ENCODE peak calls at places on chromosomes 16 and 17, in five cellular contexts. One of them, this sample, is unnamed. For H3K4me1, the result is how much of the 10 kb centered on the place peaks cover.

GRCh38 chr16:49351119-49351518 is 22.5 kb upstream of the C16orf78 start:
- DNase-seq in ovary: no peak
- DNase-seq in thoracic aorta: no peak
- DNase-seq in body of pancreas: no peak
- DNase-seq in K562: no peak
- DNase-seq in this sample: no peak

GRCh38 chr16:80931985-80932720 is 74.5 kb downstream of the CMC2 start:
- DNase-seq in K562: peak
- DNase-seq in ovary: peak
- DNase-seq in body of pancreas: peak
- DNase-seq in thoracic aorta: no peak
- DNase-seq in this sample: peak

GRCh38 chr16:87956169-87956770 is 5.0 kb downstream of the BANP start:
- DNase-seq in ovary: no peak
- DNase-seq in body of pancreas: no peak
- DNase-seq in K562: peak
- DNase-seq in thoracic aorta: no peak
- DNase-seq in this sample: no peak

GRCh38 chr17:83186226-83186625 is 106.8 kb downstream of the METRNL start:
- DNase-seq in body of pancreas: peak
- DNase-seq in K562: peak
- DNase-seq in thoracic aorta: no peak
- DNase-seq in ovary: peak
- DNase-seq in this sample: peak

GRCh38 chr17:21299981-21300600 is 15.6 kb downstream of the MAP2K3 start:
- DNase-seq in body of pancreas: no peak
- DNase-seq in ovary: no peak
- DNase-seq in thoracic aorta: no peak
- DNase-seq in K562: no peak
- DNase-seq in this sample: no peak

GRCh38 chr16:63230383-63230782 is 1194.1 kb upstream of the CDH8 start:
- DNase-seq in thoracic aorta: no peak
- DNase-seq in K562: no peak
- DNase-seq in body of pancreas: no peak
- DNase-seq in ovary: no peak
- DNase-seq in this sample: no peak

GRCh38 chr17:10243905-10244844 is 45.8 kb upstream of the GAS7 start:
- DNase-seq in K562: no peak
- DNase-seq in body of pancreas: no peak
- DNase-seq in ovary: no peak
- DNase-seq in thoracic aorta: no peak
- DNase-seq in this sample: no peak

GRCh38 chr16:66926171-66926570 is 836 bp upstream of the RRAD start:
- DNase-seq in ovary: no peak
- DNase-seq in body of pancreas: no peak
- DNase-seq in thoracic aorta: no peak
- DNase-seq in K562: no peak
- DNase-seq in this sample: peak

GRCh38 chr16:88448461-88449266 is 4.4 kb upstream of the ZFPM1 start:
- DNase-seq in K562: no peak
- DNase-seq in body of pancreas: no peak
- DNase-seq in ovary: no peak
- DNase-seq in thoracic aorta: no peak
- DNase-seq in this sample: no peak

GRCh38 chr17:77749316-77749715 is 209.2 kb upstream of the TNRC6C start:
- DNase-seq in ovary: no peak
- DNase-seq in thoracic aorta: no peak
- DNase-seq in K562: no peak
- DNase-seq in body of pancreas: no peak
- DNase-seq in this sample: no peak

GRCh38 chr16:71627631-71628236 is 1.8 kb downstream of the MARVELD3 start:
- DNase-seq in thoracic aorta: no peak
- DNase-seq in ovary: no peak
- DNase-seq in K562: peak
- DNase-seq in body of pancreas: peak
- DNase-seq in this sample: no peak

GRCh38 chr17:63447688-63448005 is 1.5 kb upstream of the CYB561 start:
- DNase-seq in K562: peak
- DNase-seq in body of pancreas: no peak
- DNase-seq in thoracic aorta: no peak
- DNase-seq in ovary: no peak
- DNase-seq in this sample: no peak

GRCh38 chr16:83350466-83350865 is 457.3 kb upstream of the HSBP1 start:
- DNase-seq in body of pancreas: no peak
- DNase-seq in ovary: no peak
- DNase-seq in K562: no peak
- DNase-seq in thoracic aorta: no peak
- DNase-seq in this sample: peak

GRCh38 chr16:23354246-23354645 is 52.1 kb downstream of the SCNN1B start:
- DNase-seq in thoracic aorta: no peak
- DNase-seq in ovary: no peak
- DNase-seq in body of pancreas: peak
- DNase-seq in K562: no peak
- DNase-seq in this sample: no peak

GRCh38 chr17:18070861-18071340 is 16.8 kb upstream of the DRG2 start:
- DNase-seq in thoracic aorta: no peak
- DNase-seq in K562: peak
- DNase-seq in body of pancreas: peak
- DNase-seq in ovary: no peak
- DNase-seq in this sample: no peak

GRCh38 chr17:80175411-80175810 is 5.6 kb downstream of the CARD14 start:
- DNase-seq in ovary: no peak
- DNase-seq in body of pancreas: no peak
- DNase-seq in K562: no peak
- DNase-seq in thoracic aorta: no peak
- DNase-seq in this sample: no peak

GRCh38 chr16:539901-540530 is 12.5 kb downstream of the CAPN15 start:
- DNase-seq in K562: no peak
- DNase-seq in thoracic aorta: no peak
- DNase-seq in body of pancreas: no peak
- DNase-seq in ovary: no peak
- DNase-seq in this sample: no peak

GRCh38 chr16:57566436-57566835 is 24.0 kb downstream of the ADGRG5 start:
- DNase-seq in body of pancreas: no peak
- DNase-seq in thoracic aorta: no peak
- DNase-seq in ovary: no peak
- DNase-seq in K562: no peak
- DNase-seq in this sample: no peak

GRCh38 chr17:65438173-65438572 is 123.3 kb downstream of the AXIN2 start:
- DNase-seq in body of pancreas: no peak
- DNase-seq in thoracic aorta: no peak
- DNase-seq in K562: no peak
- DNase-seq in ovary: no peak
- DNase-seq in this sample: no peak

GRCh38 chr17:72185571-72185970 is 64.8 kb downstream of the SOX9 start:
- DNase-seq in ovary: no peak
- DNase-seq in body of pancreas: no peak
- DNase-seq in thoracic aorta: no peak
- DNase-seq in K562: no peak
- DNase-seq in this sample: peak

GRCh38 chr16:87465306-87465705 is 27.5 kb downstream of the ZCCHC14 start:
- DNase-seq in ovary: peak
- DNase-seq in thoracic aorta: peak
- DNase-seq in body of pancreas: peak
- DNase-seq in K562: peak
- DNase-seq in this sample: peak

GRCh38 chr17:20072692-20072992 is 63.5 kb downstream of the SPECC1 start:
- DNase-seq in thoracic aorta: no peak
- DNase-seq in body of pancreas: no peak
- DNase-seq in K562: no peak
- DNase-seq in ovary: no peak
- DNase-seq in this sample: no peak

GRCh38 chr16:1545044-1545736 is 11.7 kb downstream of the TMEM204 start:
- DNase-seq in thoracic aorta: no peak
- DNase-seq in ovary: no peak
- DNase-seq in K562: no peak
- DNase-seq in body of pancreas: no peak
- DNase-seq in this sample: no peak
- H3K4me1 ChIP-seq in thoracic aorta: half or more
- H3K4me1 ChIP-seq in ovary: under half
- H3K4me1 ChIP-seq in K562: under half
- H3K4me1 ChIP-seq in body of pancreas: under half
- H3K4me1 ChIP-seq in this sample: under half

DNA sequence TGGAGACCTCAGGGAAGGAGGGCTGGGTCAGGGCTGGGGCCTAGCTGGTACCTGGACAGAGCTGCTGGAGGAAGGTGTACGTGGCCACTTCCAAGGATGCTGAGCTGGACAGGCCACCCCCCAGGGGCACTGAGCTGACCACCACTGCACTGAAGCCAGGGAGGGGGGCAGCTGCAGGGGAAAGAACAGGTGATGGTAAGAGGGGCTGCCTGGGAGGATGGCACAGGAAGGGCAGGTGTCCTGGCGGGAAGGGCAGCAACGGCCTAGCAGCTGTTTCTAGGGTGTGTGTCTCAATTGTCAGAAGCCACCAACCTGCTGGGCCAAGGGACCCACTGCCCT is 1.8 kb downstream of the GALK1 start:
- DNase-seq in body of pancreas: no peak
- DNase-seq in ovary: no peak
- DNase-seq in thoracic aorta: no peak
- DNase-seq in K562: no peak
- DNase-seq in this sample: no peak
- H3K27ac ChIP-seq in body of pancreas: no peak
- H3K27ac ChIP-seq in ovary: no peak
- H3K27ac ChIP-seq in thoracic aorta: no peak
- H3K27ac ChIP-seq in K562: no peak
- H3K27ac ChIP-seq in this sample: no peak

DNA sequence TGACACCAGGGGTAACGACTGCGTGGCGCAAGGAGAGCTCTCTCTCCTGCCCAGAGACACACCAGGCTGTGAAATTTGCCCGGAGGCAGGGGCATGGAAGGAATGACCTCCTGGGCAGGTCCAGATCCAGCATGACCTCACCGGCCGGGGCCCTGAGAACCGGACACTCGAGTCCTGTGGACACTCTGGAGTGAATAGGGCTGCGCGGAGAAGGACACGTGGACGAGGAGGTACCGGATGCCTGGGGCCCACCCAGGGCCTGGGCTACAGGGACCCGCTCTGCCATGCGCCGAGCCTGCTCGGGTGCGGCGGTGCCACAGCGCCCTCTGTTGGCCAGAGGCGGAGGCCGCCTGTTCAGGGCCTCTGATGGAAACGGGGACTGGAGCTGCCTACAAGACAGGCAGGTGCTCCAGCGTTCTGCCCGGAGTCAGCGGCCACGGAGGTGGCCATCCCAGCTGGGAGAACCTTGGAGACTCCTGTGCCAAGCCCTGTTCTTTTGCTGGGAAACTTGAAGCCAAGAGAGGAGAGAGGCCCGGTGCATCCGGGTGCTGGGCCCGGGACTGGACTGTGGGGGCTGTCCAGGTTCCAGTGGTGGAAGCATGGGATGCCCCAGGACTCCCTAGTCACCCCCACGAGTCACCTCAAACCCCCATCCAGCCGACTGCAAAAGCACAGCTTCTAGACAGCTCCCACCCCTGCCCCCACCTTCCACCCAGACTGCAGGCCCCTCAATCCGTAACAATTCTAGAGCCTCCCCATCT is 19.3 kb upstream of the NXPH3 start:
- DNase-seq in thoracic aorta: no peak
- DNase-seq in ovary: peak
- DNase-seq in K562: peak
- DNase-seq in body of pancreas: peak
- DNase-seq in this sample: peak
- H3K4me1 ChIP-seq in thoracic aorta: under half
- H3K4me1 ChIP-seq in ovary: under half
- H3K4me1 ChIP-seq in K562: under half
- H3K4me1 ChIP-seq in body of pancreas: under half
- H3K4me1 ChIP-seq in this sample: under half

GRCh38 chr16:12511708-12512107 is 292.0 kb downstream of the CPPED1 start:
- DNase-seq in ovary: no peak
- DNase-seq in K562: no peak
- DNase-seq in body of pancreas: no peak
- DNase-seq in thoracic aorta: no peak
- DNase-seq in this sample: no peak
- H3K27ac ChIP-seq in ovary: no peak
- H3K27ac ChIP-seq in K562: no peak
- H3K27ac ChIP-seq in body of pancreas: no peak
- H3K27ac ChIP-seq in thoracic aorta: no peak
- H3K27ac ChIP-seq in this sample: no peak

GRCh38 chr16:68094614-68094934 is 9.4 kb downstream of the NFATC3 start:
- DNase-seq in body of pancreas: no peak
- DNase-seq in thoracic aorta: no peak
- DNase-seq in ovary: no peak
- DNase-seq in K562: no peak
- DNase-seq in this sample: no peak
- H3K4me1 ChIP-seq in body of pancreas: under half
- H3K4me1 ChIP-seq in thoracic aorta: under half
- H3K4me1 ChIP-seq in ovary: under half
- H3K4me1 ChIP-seq in K562: under half
- H3K4me1 ChIP-seq in this sample: half or more